ENCODE peak calls at places on chromosomes 2 and 18, in five cellular contexts. F is astrocyte, L is WTC11, N is fibroblast of lung, S is colonic mucosa. U is an unnamed sample.

GRCh38 chr2:23563151-23563550 is 178.2 kb downstream of the KLHL29 start:
- DNase-seq in F (no peak), L (no peak), N (no peak), S (no peak), U (no peak)

GRCh38 chr2:42102606-42103450 is 55.0 kb downstream of the PKDCC start:
- DNase-seq in F (peak; percentile 35), L (peak; percentile 96), N (peak; percentile 60), S (peak; percentile 68), U (peak; percentile 83)

GRCh38 chr2:140247451-140248205 is 1467.4 kb upstream of the NXPH2 start:
- DNase-seq in F (no peak), L (no peak), N (peak; percentile 1), S (no peak), U (no peak)

GRCh38 chr2:16927398-16927797 is 261.8 kb upstream of the CYRIA start:
- DNase-seq in F (no peak), L (no peak), N (no peak), S (no peak), U (no peak)

GRCh38 chr2:217220228-217221013 is 360.6 kb upstream of the TNP1 start:
- DNase-seq in F (no peak), L (no peak), N (peak; percentile 33), S (no peak), U (no peak)

GRCh38 chr2:226286916-226287315 is 512.7 kb downstream of the IRS1 start:
- DNase-seq in F (no peak), L (no peak), N (no peak), S (no peak), U (no peak)

GRCh38 chr18:43563780-43564179 is 286.5 kb upstream of the SYT4 start:
- DNase-seq in F (peak; percentile 10), L (no peak), N (peak; percentile 35), S (no peak), U (peak; percentile 26)

GRCh38 chr2:201983174-201983573 is 50.5 kb upstream of the FZD7 start:
- DNase-seq in F (no peak), L (no peak), N (no peak), S (no peak), U (no peak)

GRCh38 chr2:234747032-234747431 is 204.8 kb upstream of the SH3BP4 start:
- DNase-seq in F (no peak), L (no peak), N (no peak), S (no peak), U (no peak)

GRCh38 chr2:47313141-47313691 is 89.7 kb upstream of the MSH2 start:
- DNase-seq in F (peak; percentile 38), L (no peak), N (no peak), S (peak; percentile 82), U (no peak)

GRCh38 chr2:69007169-69007568 is 5.8 kb upstream of the ANTXR1 start:
- DNase-seq in F (no peak), L (no peak), N (peak; percentile 15), S (no peak), U (no peak)

GRCh38 chr18:76262956-76263955 is 231.8 kb downstream of the ZNF516 start:
- DNase-seq in F (no peak), L (no peak), N (no peak), S (no peak), U (no peak)

GRCh38 chr18:75276813-75277628 is 66.4 kb downstream of the TSHZ1 start:
- DNase-seq in F (peak; percentile 76), L (no peak), N (peak; percentile 82), S (no peak), U (no peak)

GRCh38 chr2:178365116-178365515 is 85.9 kb downstream of the PRKRA start:
- DNase-seq in F (no peak), L (no peak), N (no peak), S (no peak), U (no peak)

GRCh38 chr2:120919771-120920437 is 184.2 kb downstream of the GLI2 start:
- DNase-seq in F (peak; percentile 80), L (no peak), N (peak; percentile 87), S (no peak), U (peak; percentile 36)

GRCh38 chr2:96931461-96931860 is 54.9 kb downstream of the FAM178B start:
- DNase-seq in F (no peak), L (no peak), N (no peak), S (no peak), U (no peak)

GRCh38 chr18:12839526-12840196 is 44.4 kb downstream of the PTPN2 start:
- DNase-seq in F (peak; percentile 31), L (no peak), N (peak; percentile 34), S (no peak), U (no peak)

GRCh38 chr18:47174545-47175116 is 1.5 kb downstream of the IER3IP1 start:
- DNase-seq in F (no peak), L (no peak), N (no peak), S (peak; percentile 25), U (no peak)

GRCh38 chr2:238145851-238146250 is 7.4 kb downstream of the KLHL30 start:
- DNase-seq in F (no peak), L (no peak), N (no peak), S (no peak), U (no peak)

GRCh38 chr2:66771359-66771978 is 336.5 kb downstream of the MEIS1 start:
- DNase-seq in F (peak; percentile 20), L (no peak), N (peak; percentile 34), S (no peak), U (no peak)

GRCh38 chr2:20168727-20169696 is 55.9 kb downstream of the SDC1 start:
- DNase-seq in F (no peak), L (no peak), N (no peak), S (no peak), U (no peak)

GRCh38 chr18:24022141-24022540 is 7.6 kb downstream of the TTC39C start:
- DNase-seq in F (peak; percentile 61), L (no peak), N (peak; percentile 73), S (no peak), U (no peak)

GRCh38 chr2:30225131-30225762 is 6.1 kb upstream of the LBH start:
- DNase-seq in F (peak; percentile 86), L (no peak), N (peak; percentile 88), S (no peak), U (peak; percentile 39)

GRCh38 chr18:74963820-74964446 is 245.0 kb downstream of the PTGR3 start:
- DNase-seq in F (peak; percentile 18), L (peak; percentile 21), N (peak; percentile 37), S (peak; percentile 33), U (peak; percentile 18)

GRCh38 chr2:236395067-236395466 is 130.9 kb upstream of the ASB18 start:
- DNase-seq in F (no peak), L (no peak), N (no peak), S (no peak), U (no peak)

GRCh38 chr2:9106338-9107167 is 100.1 kb upstream of the ASAP2 start:
- DNase-seq in F (peak; percentile 60), L (no peak), N (peak; percentile 69), S (no peak), U (no peak)

GRCh38 chr2:50995610-50996009 is 36.3 kb downstream of the NRXN1 start:
- DNase-seq in F (peak; percentile 54), L (no peak), N (peak; percentile 67), S (no peak), U (no peak)

DNA sequence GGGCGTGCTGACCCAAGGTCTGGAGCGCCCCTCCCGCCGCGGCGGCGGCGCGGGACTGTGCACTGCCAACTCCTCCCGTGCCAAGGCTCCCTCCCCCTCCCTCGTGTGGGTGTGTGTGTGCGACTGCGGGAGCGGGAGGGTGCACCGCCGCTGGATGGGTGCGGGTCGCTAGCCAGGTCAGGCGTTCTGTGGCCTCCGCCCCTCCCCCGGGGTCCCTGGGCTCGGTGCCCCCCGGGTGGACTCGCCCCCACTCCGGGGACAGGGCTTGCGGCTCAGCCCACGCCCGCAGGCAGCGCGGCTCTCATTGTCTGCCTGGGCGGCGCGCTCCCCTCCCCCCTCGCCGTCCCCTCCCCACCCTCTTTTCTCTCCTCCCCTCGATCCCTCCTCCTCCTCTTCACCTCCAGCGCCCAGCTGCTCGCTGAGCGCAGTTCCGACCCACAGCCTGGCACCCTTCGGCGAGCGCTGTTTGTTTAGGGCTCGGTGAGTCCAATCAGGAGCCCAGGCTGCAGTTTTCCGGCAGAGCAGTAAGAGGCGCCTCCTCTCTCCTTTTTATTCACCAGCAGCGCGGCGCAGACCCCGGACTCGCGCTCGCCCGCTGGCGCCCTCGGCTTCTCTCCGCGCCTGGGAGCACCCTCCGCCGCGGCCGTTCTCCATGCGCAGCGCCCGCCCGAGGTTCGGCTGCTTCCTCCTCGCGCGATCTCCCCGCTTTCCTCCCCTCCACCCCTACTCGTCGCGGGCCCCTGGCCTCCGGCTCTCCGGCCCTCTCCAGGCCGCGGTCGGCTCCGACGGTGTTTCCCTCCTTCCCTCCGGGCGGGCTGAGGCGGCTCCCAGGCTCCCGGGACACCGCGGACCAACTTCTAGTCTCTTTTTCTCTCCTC is at the start of gene GATA6:
- DNase-seq in F (peak; percentile 90), L (peak; percentile 74), N (peak; percentile 94), S (peak; percentile 94), U (peak; percentile 78)
- TF ChIP-seq CTCF in F (peak; percentile 22), L (no peak), N (peak; percentile 57), S (peak; percentile 6), U (peak; percentile 12)

GRCh38 chr2:190380962-190381412 is 27.2 kb upstream of the MFSD6 start:
- DNase-seq in F (no peak), L (no peak), N (no peak), S (no peak), U (no peak)

GRCh38 chr2:190378883-190379237 is 29.3 kb upstream of the MFSD6 start:
- DNase-seq in F (no peak), L (no peak), N (no peak), S (no peak), U (no peak)

GRCh38 chr2:190379249-190379964 is 28.7 kb upstream of the MFSD6 start:
- DNase-seq in F (peak; percentile 73), L (no peak), N (peak; percentile 81), S (no peak), U (no peak)

GRCh38 chr2:190387422-190387821 is 20.7 kb upstream of the MFSD6 start:
- DNase-seq in F (no peak), L (no peak), N (no peak), S (no peak), U (no peak)

DNA sequence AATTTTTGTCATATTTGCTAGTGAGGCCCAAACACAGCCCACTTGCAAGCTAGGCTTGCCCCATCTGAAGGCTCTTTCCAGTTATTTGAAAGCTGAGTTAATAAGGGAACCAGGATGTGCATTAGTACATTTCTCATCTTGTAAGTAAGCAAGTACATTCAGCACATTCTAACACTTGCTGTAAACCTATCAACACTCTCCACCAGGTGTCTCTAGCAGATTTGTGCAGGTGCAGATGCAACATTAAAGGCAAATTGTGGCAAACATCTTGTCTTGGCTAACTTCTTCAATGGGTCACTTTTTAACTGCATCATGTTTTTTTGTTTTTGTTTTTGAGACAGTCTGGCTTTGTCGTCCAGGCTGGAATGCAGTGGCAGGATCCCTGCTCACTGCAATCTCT is 25.3 kb upstream of the MFSD6 start:
- DNase-seq in F (peak; percentile 48), L (no peak), N (peak; percentile 57), S (peak; percentile 55), U (no peak)
- TF ChIP-seq CTCF in F (peak; percentile 22), L (no peak), N (peak; percentile 38), S (peak; percentile 39), U (peak; percentile 15)

GRCh38 chr2:85748948-85749875 is 4.6 kb upstream of the ATOH8 start:
- DNase-seq in F (peak; percentile 59), L (no peak), N (peak; percentile 69), S (no peak), U (no peak)
- TF ChIP-seq CTCF in F (no peak), L (no peak), N (no peak), S (no peak), U (no peak)

DNA sequence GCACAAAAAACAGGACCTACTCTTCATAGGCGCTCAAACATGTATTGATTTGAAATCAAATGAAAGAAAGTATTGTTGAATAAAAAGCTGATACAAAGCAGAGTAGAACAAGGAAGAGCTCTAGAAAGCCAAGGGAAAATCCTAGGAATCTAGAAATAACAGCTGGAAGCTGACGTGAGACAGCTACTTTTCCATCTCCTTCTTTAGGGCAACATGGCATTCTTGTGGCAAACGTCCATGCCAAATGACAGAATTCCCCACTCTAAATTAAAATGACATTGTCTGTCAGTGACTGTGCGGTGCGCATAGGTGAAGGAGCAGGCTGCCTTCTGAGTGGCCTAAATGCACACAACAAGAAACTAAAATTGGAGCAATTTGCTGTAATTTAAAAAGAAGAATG is 557.4 kb downstream of the SOX11 start:
- DNase-seq in F (no peak), L (no peak), N (no peak), S (no peak), U (no peak)
- TF ChIP-seq CTCF in F (no peak), L (no peak), N (no peak), S (no peak), U (no peak)